ENCODE peak calls at places on chromosomes 3 and 15, in ten cellular contexts. I, M, Z, Y, C, P, D, W, B and O are unnamed samples. For H3K36me3 and H3K27me3, the result is how much of the 10 kb centered on the place peaks cover.

GRCh38 chr3:112647122-112647521 is 6.2 kb upstream of the CCDC80 start:
- DNase-seq in M (peak), C (no peak), W (no peak), B (no peak), D (no peak), P (no peak), I (no peak), Z (no peak), Y (no peak), O (no peak)

GRCh38 chr15:52097176-52097575 is 15.4 kb downstream of the BCL2L10 start:
- DNase-seq in B (no peak), M (no peak), W (no peak), C (no peak), Z (no peak), P (no peak), Y (no peak), D (no peak), I (no peak), O (no peak)

GRCh38 chr3:14523792-14524191 is 16.4 kb downstream of the GRIP2 start:
- DNase-seq in Y (no peak), I (no peak), Z (no peak), C (no peak), B (no peak), W (no peak), P (no peak), M (peak), D (no peak), O (no peak)

GRCh38 chr3:149042766-149043386 is 43.5 kb downstream of the HLTF start:
- DNase-seq in C (no peak), M (no peak), I (no peak), W (peak), Z (no peak), P (no peak), B (no peak), Y (no peak), D (no peak), O (no peak)

GRCh38 chr3:196643201-196643749 is 3.8 kb downstream of the NRROS start:
- DNase-seq in M (no peak), C (peak), Y (no peak), W (no peak), I (no peak), Z (no peak), D (no peak), P (no peak), B (no peak), O (no peak)

GRCh38 chr15:64149424-64150235 is 1.9 kb upstream of the SNX22 start:
- DNase-seq in I (peak), W (peak), B (no peak), Z (no peak), M (peak), D (no peak), P (no peak), C (no peak), Y (no peak), O (peak)

GRCh38 chr15:64527263-64527984 is 67.0 kb downstream of the ZNF609 start:
- DNase-seq in D (no peak), Z (no peak), W (no peak), B (no peak), I (no peak), Y (no peak), C (no peak), P (no peak), M (no peak), O (no peak)

GRCh38 chr15:89783861-89784685 is 7.9 kb downstream of the MESP2 start:
- DNase-seq in C (no peak), D (no peak), Z (peak), Y (no peak), W (no peak), P (no peak), M (no peak), B (no peak), I (peak), O (peak)

GRCh38 chr15:90213123-90213817 is 12.1 kb downstream of the SEMA4B start:
- DNase-seq in C (no peak), Z (no peak), Y (peak), I (peak), M (no peak), B (no peak), W (no peak), D (peak), P (no peak), O (no peak)

GRCh38 chr3:42032693-42033349 is 58.3 kb upstream of the TRAK1 start:
- DNase-seq in W (no peak), Z (peak), C (no peak), M (no peak), I (peak), D (peak), Y (peak), B (peak), P (no peak), O (no peak)

GRCh38 chr3:152183473-152183872 is 85.3 kb upstream of the MBNL1 start:
- DNase-seq in Z (peak), I (no peak), D (no peak), P (no peak), C (peak), Y (no peak), B (no peak), W (peak), M (peak), O (peak)

GRCh38 chr3:165518346-165518745 is 318.9 kb downstream of the BCHE start:
- DNase-seq in W (no peak), D (no peak), Y (no peak), P (no peak), I (no peak), M (no peak), C (no peak), Z (no peak), B (no peak), O (no peak)

GRCh38 chr3:179146911-179147570 is 1.1 kb upstream of the PIK3CA start:
- DNase-seq in Z (peak), Y (peak), P (no peak), D (peak), C (peak), W (peak), I (peak), M (peak), B (no peak), O (peak)

GRCh38 chr15:75821946-75822345 is 21.3 kb upstream of the UBE2Q2 start:
- DNase-seq in W (no peak), Z (no peak), M (no peak), D (no peak), P (no peak), B (no peak), I (no peak), C (no peak), Y (no peak), O (no peak)

GRCh38 chr3:184308744-184309143 is 5.7 kb upstream of the EIF4G1 start:
- DNase-seq in W (no peak), M (no peak), B (no peak), P (no peak), C (no peak), I (no peak), Z (peak), Y (no peak), D (no peak), O (no peak)

GRCh38 chr3:161549251-161549650 is 52.6 kb downstream of the OTOL1 start:
- DNase-seq in B (no peak), Z (no peak), P (no peak), Y (no peak), D (no peak), C (no peak), W (no peak), M (no peak), I (no peak), O (no peak)

GRCh38 chr3:184630861-184631260 is 69.3 kb downstream of the EPHB3 start:
- DNase-seq in I (no peak), W (no peak), P (no peak), M (no peak), C (no peak), Z (no peak), B (no peak), Y (no peak), D (no peak), O (no peak)

GRCh38 chr15:51692154-51692553 is 10.9 kb downstream of the SCG3 start:
- DNase-seq in I (no peak), Y (no peak), Z (no peak), C (no peak), W (peak), M (no peak), B (no peak), D (no peak), P (no peak), O (no peak)

GRCh38 chr3:104273046-104273649 is 1093.6 kb upstream of the ALCAM start:
- DNase-seq in M (no peak), W (no peak), I (no peak), P (no peak), C (no peak), Z (no peak), Y (no peak), D (no peak), B (no peak), O (no peak)

DNA sequence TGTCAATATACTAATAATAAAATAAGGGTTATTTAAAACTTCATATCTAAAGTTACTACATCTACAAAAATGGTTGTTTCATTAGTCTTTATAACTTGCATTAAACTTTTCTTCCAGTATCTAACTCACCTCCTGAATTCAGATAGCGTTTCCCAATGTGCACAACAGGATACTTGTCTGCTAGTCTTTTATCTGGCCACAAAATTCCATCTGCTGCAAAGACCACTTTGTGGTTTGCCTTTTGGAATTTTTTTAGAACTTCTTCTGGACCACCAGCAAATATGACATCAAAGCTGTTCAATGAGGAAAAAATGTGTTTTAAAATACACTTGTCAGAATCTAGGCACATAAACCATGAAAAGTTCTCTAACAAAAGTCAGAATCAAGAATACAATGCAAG is 50.8 kb downstream of the PLOD2 start:
- DNase-seq in W (no peak), Y (no peak), Z (no peak), C (no peak), I (no peak), P (no peak), B (no peak), D (no peak), M (no peak), O (no peak)
- H3K36me3 ChIP-seq in W (under half), Y (under half), Z (under half), C (under half), I (under half), P (under half), B (under half), D (under half), M (under half), O (under half)

GRCh38 chr15:81516012-81516411 is 142.0 kb upstream of the TMC3 start:
- DNase-seq in P (no peak), I (no peak), M (no peak), Y (no peak), D (no peak), W (no peak), B (no peak), Z (no peak), C (no peak), O (no peak)
- H3K4me3 ChIP-seq in P (no peak), I (no peak), M (no peak), Y (no peak), D (no peak), W (no peak), B (no peak), Z (no peak), C (no peak), O (no peak)

GRCh38 chr15:28098766-28099554 is at the start of gene OCA2:
- DNase-seq in P (peak), C (peak), Y (peak), B (peak), W (peak), M (peak), Z (peak), I (peak), D (no peak), O (peak)

GRCh38 chr15:28099555-28100140 is 533 bp upstream of the OCA2 start:
- DNase-seq in M (no peak), W (no peak), Z (no peak), I (no peak), D (no peak), Y (no peak), P (no peak), C (no peak), B (no peak), O (no peak)

GRCh38 chr15:28101201-28101600 is 2.1 kb upstream of the OCA2 start:
- DNase-seq in M (peak), B (no peak), Z (no peak), D (no peak), Y (no peak), P (no peak), C (no peak), I (no peak), W (no peak), O (peak)

GRCh38 chr15:28101983-28102441 is 2.9 kb upstream of the OCA2 start:
- DNase-seq in B (no peak), Z (no peak), P (no peak), I (no peak), D (no peak), Y (no peak), M (peak), W (no peak), C (no peak), O (peak)

DNA sequence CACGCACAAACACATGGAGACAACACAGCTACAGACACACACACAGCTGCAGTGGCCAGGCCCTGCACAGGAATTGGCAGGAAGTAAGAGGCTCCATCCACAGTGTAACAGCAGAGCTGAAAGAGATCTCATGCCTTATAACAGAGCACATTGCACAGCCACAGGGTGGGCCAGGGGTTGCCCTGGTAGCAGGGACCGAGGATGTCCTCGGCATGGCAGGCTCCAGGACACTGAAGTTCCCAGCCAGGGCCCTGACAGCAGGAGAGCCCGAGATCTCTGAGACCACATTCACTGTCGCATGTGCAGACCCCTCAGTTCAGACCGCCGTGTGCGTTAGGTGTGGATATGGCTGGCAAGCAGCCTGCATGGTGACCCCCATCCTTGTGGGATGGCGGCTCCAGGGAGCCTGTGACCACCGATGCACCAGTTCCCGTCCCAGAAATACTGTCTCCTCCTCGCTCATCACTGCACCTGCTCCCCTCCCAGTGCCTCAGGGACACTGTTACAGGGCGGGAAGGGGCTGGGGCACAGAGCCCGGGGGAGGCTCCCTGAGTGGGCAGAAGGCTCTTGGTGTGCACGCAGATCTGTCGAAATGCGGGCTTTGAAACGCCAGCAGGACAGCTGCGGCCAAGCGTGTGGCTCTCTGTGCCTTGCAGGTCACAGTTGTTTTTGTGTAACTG is 1.5 kb upstream of the OCA2 start:
- DNase-seq in W (no peak), I (no peak), P (no peak), C (no peak), D (no peak), Y (peak), M (peak), B (no peak), Z (no peak), O (peak)
- H3K27me3 ChIP-seq in W (under half), I (under half), P (under half), C (under half), D (under half), Y (under half), M (half or more), B (half or more), Z (under half), O (half or more)

DNA sequence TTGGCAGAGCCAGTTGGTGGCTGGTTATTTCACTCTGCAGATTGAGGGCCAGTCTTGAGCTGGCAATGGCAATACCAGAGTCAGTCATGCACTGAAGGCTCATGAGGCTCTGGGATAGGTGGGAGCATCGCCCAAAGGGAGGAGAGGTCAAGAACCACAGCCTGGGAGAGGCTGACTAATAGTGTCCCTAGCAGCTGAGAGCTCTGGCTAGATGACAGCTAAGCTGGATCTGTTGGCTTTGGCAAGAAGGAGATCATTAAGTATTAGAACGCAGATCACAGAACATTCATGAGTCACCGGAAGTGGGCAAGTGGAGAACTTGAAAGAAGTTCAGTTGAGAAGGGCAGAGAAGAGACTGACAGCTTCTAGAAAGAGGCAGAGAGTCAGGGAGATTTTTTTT is 521.1 kb downstream of the NR2F2 start:
- DNase-seq in M (no peak), D (no peak), Y (no peak), B (no peak), Z (no peak), W (no peak), I (peak), P (no peak), C (no peak), O (no peak)
- H3K36me3 ChIP-seq in M (under half), D (under half), Y (under half), B (under half), Z (under half), W (under half), I (under half), P (under half), C (under half), O (under half)

GRCh38 chr3:66537735-66538134 is 36.9 kb upstream of the LRIG1 start:
- DNase-seq in P (no peak), M (peak), Y (no peak), I (no peak), B (no peak), C (no peak), D (no peak), Z (no peak), W (no peak), O (peak)
- H3K4me3 ChIP-seq in P (no peak), M (no peak), Y (no peak), I (no peak), B (no peak), C (no peak), D (no peak), Z (no peak), W (no peak), O (no peak)

DNA sequence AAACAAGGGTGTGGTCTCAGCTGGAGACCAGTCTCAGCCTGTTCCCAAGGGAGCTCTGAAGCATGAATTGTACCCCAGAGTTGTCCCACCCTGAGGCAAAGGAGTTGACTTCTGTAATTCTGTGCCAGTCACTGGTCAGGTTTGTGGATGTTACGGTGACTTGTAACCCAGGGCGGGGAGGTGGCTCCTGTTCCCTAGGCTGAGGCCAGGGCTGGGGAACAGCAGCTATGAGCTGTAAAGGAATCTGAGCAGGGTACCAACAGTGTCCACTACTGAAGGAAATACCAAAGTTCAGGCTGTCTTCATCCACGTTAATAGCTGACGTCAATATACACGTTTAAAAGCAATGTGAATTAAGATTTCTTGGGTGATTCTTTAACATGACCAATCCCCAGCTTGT is 266.2 kb downstream of the ABHD5 start:
- DNase-seq in I (no peak), D (no peak), M (no peak), C (no peak), Z (no peak), B (no peak), W (no peak), P (no peak), Y (no peak), O (no peak)
- H3K27me3 ChIP-seq in I (under half), D (under half), M (under half), C (under half), Z (under half), B (under half), W (under half), P (under half), Y (under half), O (under half)

GRCh38 chr15:99677540-99678134 is 55.6 kb downstream of the LYSMD4 start:
- DNase-seq in B (no peak), D (no peak), W (no peak), C (no peak), I (no peak), P (no peak), Z (no peak), Y (no peak), M (no peak), O (no peak)
- H3K36me3 ChIP-seq in B (under half), D (under half), W (under half), C (under half), I (under half), P (under half), Z (half or more), Y (under half), M (half or more), O (under half)

DNA sequence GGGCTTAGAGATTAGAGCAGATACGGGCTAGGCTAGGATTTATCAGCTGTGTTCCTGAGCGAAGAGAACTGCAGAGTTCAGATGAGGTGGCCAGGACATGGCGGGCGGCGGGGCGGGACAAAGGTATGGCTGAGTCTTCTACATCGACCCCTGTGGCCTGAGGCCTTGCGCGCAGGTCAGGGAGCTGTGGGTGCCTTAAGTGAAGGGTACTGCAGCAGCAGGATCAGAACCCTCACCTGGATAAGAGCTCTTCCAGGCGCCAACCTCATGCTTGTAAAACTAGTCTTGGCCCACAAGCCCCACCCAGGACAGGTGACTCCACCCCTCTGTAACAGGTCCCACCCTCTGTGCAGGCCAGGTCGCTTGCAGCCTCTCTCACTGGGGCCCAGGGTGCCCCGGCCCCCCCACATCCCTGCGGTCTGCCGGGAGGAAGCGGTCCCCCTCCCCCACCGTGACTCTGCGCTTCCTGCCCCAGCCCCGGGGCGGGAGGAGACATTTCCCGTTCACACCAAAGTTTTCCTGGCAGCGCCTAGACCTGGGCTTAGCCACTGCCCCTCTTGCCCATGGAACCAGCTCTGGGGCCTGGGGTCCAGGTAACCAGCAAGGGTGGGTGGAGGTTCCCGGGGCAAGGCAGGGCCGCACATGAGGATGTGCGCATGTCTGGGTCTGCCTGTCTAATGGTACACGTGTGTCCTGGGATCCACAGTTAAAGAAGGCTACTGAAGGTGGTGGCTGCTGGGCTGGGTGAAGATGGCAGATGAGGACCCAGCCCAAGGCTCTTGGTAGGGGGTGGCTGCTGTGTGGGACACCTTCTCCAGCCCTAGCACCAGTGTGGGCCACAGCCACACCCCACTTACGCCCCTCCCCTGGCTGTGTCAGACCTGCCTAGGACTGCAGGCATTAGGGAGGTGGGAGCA is 8.3 kb downstream of the NBEAL2 start:
- DNase-seq in B (peak), D (no peak), P (peak), M (peak), Y (peak), C (peak), I (peak), W (peak), Z (no peak), O (peak)
- H3K4me3 ChIP-seq in B (peak), D (no peak), P (peak), M (no peak), Y (no peak), C (peak), I (no peak), W (peak), Z (no peak), O (peak)